ENCODE peak calls at places on chromosomes 12 and 14, in six cellular contexts. P, F, V, Q, H and S are unnamed samples.

GRCh38 chr12:115648463-115648862 is 629.0 kb downstream of the MED13L start:
- ATAC-seq in P (no peak), F (no peak), V (no peak), Q (no peak), H (no peak), S (no peak)

GRCh38 chr12:41709463-41710285 is 435.0 kb downstream of the GXYLT1 start:
- ATAC-seq in P (peak; percentile 19), F (no peak), V (peak; percentile 82), Q (peak; percentile 94), H (no peak), S (peak; percentile 41)

GRCh38 chr12:40714636-40715035 is 22.4 kb downstream of the CNTN1 start:
- ATAC-seq in P (no peak), F (no peak), V (no peak), Q (no peak), H (no peak), S (no peak)

GRCh38 chr12:124695861-124696260 is 128.4 kb upstream of the NCOR2 start:
- ATAC-seq in P (no peak), F (peak; percentile 52), V (no peak), Q (no peak), H (peak; percentile 73), S (no peak)

GRCh38 chr14:105247715-105248367 is 492 bp upstream of the BTBD6 start:
- ATAC-seq in P (no peak), F (no peak), V (no peak), Q (peak; percentile 48), H (no peak), S (peak; percentile 9)

GRCh38 chr14:89114109-89114508 is 289.7 kb downstream of the TTC8 start:
- ATAC-seq in P (no peak), F (no peak), V (no peak), Q (no peak), H (no peak), S (no peak)

GRCh38 chr12:2229661-2230539 is 177.1 kb downstream of the CACNA1C start:
- ATAC-seq in P (no peak), F (peak; percentile 79), V (no peak), Q (peak; percentile 19), H (no peak), S (no peak)

GRCh38 chr12:129551441-129551840 is 352.4 kb downstream of the TMEM132D start:
- ATAC-seq in P (no peak), F (no peak), V (no peak), Q (no peak), H (no peak), S (no peak)

GRCh38 chr12:56688846-56689113 is 696 bp upstream of the PTGES3 start:
- ATAC-seq in P (no peak), F (no peak), V (peak; percentile 71), Q (no peak), H (no peak), S (no peak)

GRCh38 chr12:31973818-31974217 is 14.6 kb downstream of the RESF1 start:
- ATAC-seq in P (no peak), F (no peak), V (no peak), Q (no peak), H (no peak), S (no peak)

GRCh38 chr14:61226015-61226654 is 55.0 kb downstream of the TMEM30B start:
- ATAC-seq in P (no peak), F (no peak), V (no peak), Q (no peak), H (no peak), S (no peak)

GRCh38 chr14:22838631-22839041 is 2.3 kb downstream of the MMP14 start:
- ATAC-seq in P (peak; percentile 74), F (peak; percentile 12), V (no peak), Q (peak; percentile 14), H (peak; percentile 7), S (peak; percentile 18)

GRCh38 chr12:84508943-84509342 is 403.7 kb downstream of the SLC6A15 start:
- ATAC-seq in P (peak; percentile 22), F (no peak), V (no peak), Q (peak; percentile 58), H (no peak), S (peak; percentile 56)

GRCh38 chr14:65167072-65167645 is 64.8 kb upstream of the MAX start:
- ATAC-seq in P (peak; percentile 3), F (peak; percentile 90), V (no peak), Q (no peak), H (no peak), S (no peak)

GRCh38 chr12:132071837-132072384 is 72.2 kb downstream of the DDX51 start:
- ATAC-seq in P (peak; percentile 44), F (no peak), V (no peak), Q (no peak), H (no peak), S (no peak)

GRCh38 chr12:120225852-120226640 is 25.1 kb upstream of the RPLP0 start:
- ATAC-seq in P (no peak), F (peak; percentile 2), V (no peak), Q (peak; percentile 22), H (no peak), S (peak; percentile 9)

GRCh38 chr12:94260717-94261116 is 112.3 kb downstream of the PLXNC1 start:
- ATAC-seq in P (no peak), F (no peak), V (no peak), Q (no peak), H (no peak), S (no peak)

GRCh38 chr14:20332946-20333782 is at the start of gene CCNB1IP1:
- ATAC-seq in P (peak; percentile 95), F (peak; percentile 91), V (peak; percentile 100), Q (peak; percentile 97), H (peak; percentile 96), S (peak; percentile 100)

GRCh38 chr12:94180558-94181296 is 32.4 kb downstream of the PLXNC1 start:
- ATAC-seq in P (no peak), F (no peak), V (no peak), Q (peak; percentile 68), H (no peak), S (no peak)

GRCh38 chr12:4448943-4449861 is 3.6 kb upstream of the FGF6 start:
- ATAC-seq in P (no peak), F (no peak), V (no peak), Q (no peak), H (peak; percentile 71), S (no peak)

GRCh38 chr12:4320859-4321701 is at the start of gene TIGAR:
- ATAC-seq in P (peak; percentile 96), F (peak; percentile 100), V (peak; percentile 99), Q (peak; percentile 100), H (peak; percentile 99), S (peak; percentile 100)

GRCh38 chr14:32259368-32260013 is 56.4 kb upstream of the RNU6-8 start:
- ATAC-seq in P (peak; percentile 90), F (peak; percentile 89), V (no peak), Q (no peak), H (peak; percentile 28), S (no peak)

GRCh38 chr14:106547735-106548550 is 1021.6 kb downstream of the TMEM121 start:
- ATAC-seq in P (no peak), F (no peak), V (no peak), Q (no peak), H (no peak), S (no peak)

GRCh38 chr12:111444314-111444705 is 38.6 kb downstream of the SH2B3 start:
- ATAC-seq in P (peak; percentile 78), F (no peak), V (no peak), Q (no peak), H (no peak), S (no peak)

GRCh38 chr12:49288412-49288853 is 6.5 kb upstream of the PRPH start:
- ATAC-seq in P (peak; percentile 80), F (peak; percentile 65), V (peak; percentile 47), Q (peak; percentile 75), H (peak; percentile 25), S (peak; percentile 47)

GRCh38 chr12:50024804-50025186 is 499 bp downstream of the RACGAP1 start:
- ATAC-seq in P (peak; percentile 56), F (peak; percentile 77), V (peak; percentile 67), Q (peak; percentile 31), H (peak; percentile 66), S (peak; percentile 7)

GRCh38 chr14:80974338-80975078 is 19.1 kb downstream of the TSHR start:
- ATAC-seq in P (no peak), F (no peak), V (no peak), Q (no peak), H (no peak), S (no peak)

GRCh38 chr14:99516156-99517045 is 35.2 kb downstream of the CCNK start:
- ATAC-seq in P (no peak), F (no peak), V (no peak), Q (no peak), H (no peak), S (no peak)

GRCh38 chr14:99519347-99519881 is 38.2 kb downstream of the CCNK start:
- ATAC-seq in P (no peak), F (no peak), V (no peak), Q (no peak), H (no peak), S (no peak)

GRCh38 chr14:99518441-99519346 is 37.5 kb downstream of the CCNK start:
- ATAC-seq in P (peak; percentile 91), F (peak; percentile 90), V (peak; percentile 51), Q (peak; percentile 72), H (peak; percentile 61), S (peak; percentile 31)

GRCh38 chr14:99517046-99517642 is 35.9 kb downstream of the CCNK start:
- ATAC-seq in P (no peak), F (no peak), V (no peak), Q (no peak), H (no peak), S (no peak)

GRCh38 chr14:99517643-99518381 is 36.6 kb downstream of the CCNK start:
- ATAC-seq in P (peak; percentile 5), F (peak; percentile 15), V (no peak), Q (no peak), H (no peak), S (no peak)
- TF ChIP-seq EP300 in P (no peak), F (no peak), V (no peak), Q (no peak), H (no peak), S (no peak)

GRCh38 chr12:75655233-75655879 is 143.9 kb upstream of the KRR1 start:
- ATAC-seq in P (peak; percentile 54), F (no peak), V (no peak), Q (no peak), H (no peak), S (no peak)
- TF ChIP-seq EP300 in P (no peak), F (no peak), V (no peak), Q (no peak), H (no peak), S (no peak)

DNA sequence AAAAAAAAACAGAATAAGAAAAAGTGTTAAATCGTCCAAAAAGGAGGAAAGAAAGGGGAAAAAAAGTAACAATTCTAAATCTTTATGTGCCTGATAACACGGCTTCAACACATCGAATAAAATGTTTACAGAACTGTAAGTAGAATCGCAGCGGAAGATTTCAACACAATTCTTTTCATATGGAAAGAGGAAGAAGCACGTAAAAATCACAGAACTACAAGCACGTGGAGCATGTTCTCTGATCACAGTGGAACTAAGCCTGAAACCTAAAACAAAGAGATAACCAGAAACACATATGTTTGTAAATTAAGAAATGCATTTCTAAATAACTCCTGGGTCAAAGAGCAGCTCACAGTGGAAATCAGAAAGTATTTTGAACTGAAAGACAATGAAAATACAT is 8.7 kb downstream of the CLEC7A start:
- ATAC-seq in P (no peak), F (no peak), V (no peak), Q (peak; percentile 76), H (no peak), S (no peak)
- TF ChIP-seq EP300 in P (no peak), F (no peak), V (no peak), Q (no peak), H (no peak), S (no peak)

DNA sequence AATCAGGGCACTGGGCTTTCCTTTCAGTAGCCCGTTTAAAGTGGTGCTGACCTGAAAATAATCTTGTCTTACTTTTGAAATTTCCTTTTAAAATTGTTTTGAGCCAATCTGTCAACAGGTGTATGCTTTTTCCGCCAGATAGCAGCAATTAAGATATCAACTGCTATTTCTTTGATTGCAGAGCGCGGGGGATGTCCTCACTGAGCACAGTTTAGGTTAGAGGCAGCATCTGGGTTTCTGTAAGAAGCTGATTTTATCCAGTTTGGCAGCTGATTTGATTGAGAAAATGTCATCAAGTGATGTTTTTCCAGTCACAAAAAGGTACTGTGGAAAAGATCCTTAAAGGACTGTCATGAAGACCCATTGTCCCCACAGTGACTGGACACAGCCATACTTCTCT is 371.8 kb downstream of the ADAMTS20 start:
- ATAC-seq in P (no peak), F (no peak), V (no peak), Q (no peak), H (no peak), S (no peak)
- TF ChIP-seq EP300 in P (no peak), F (no peak), V (no peak), Q (no peak), H (no peak), S (no peak)